ENCODE peak calls at places on chromosome 19, in ten cellular contexts. U is fibroblast of lung, O is H9, R is AG10803, J is HCEC 1CT, T is left colon, V is NCI-H1092 treated with DMSO at 0.1 percent for 48 hours, W is RWPE1, Q is cardiac fibroblast, Z is nephron progenitor cell. I is an unnamed sample.
A peak's percentile ranks its signal among the peaks of the same experiment; 100 is the strongest.

GRCh38 chr19:6733338-6734095 is 3.9 kb downstream of the GPR108 start:
- DNase-seq in Z (no peak), U (no peak), Q (no peak), V (no peak), O (no peak), J (no peak), R (no peak), W (no peak), T (no peak), I (peak; percentile 90)

GRCh38 chr19:34350161-34350561 is 14.8 kb upstream of the GPI start:
- DNase-seq in Z (no peak), Q (no peak), R (peak; percentile 39), V (no peak), T (no peak), O (no peak), J (peak; percentile 32), W (no peak), U (no peak), I (no peak)

GRCh38 chr19:51098366-51099069 is 9.7 kb downstream of the CTU1 start:
- DNase-seq in J (no peak), T (peak; percentile 30), V (no peak), U (peak; percentile 33), Z (no peak), O (no peak), Q (peak; percentile 35), W (no peak), R (no peak), I (peak; percentile 50)

GRCh38 chr19:29714953-29715694 is at the start of gene C19orf12:
- DNase-seq in W (peak; percentile 25), V (peak; percentile 33), R (peak; percentile 42), T (peak; percentile 76), U (peak; percentile 41), Z (peak; percentile 81), J (peak; percentile 23), Q (peak; percentile 57), O (no peak), I (peak; percentile 88)

GRCh38 chr19:45358213-45358792 is 12.1 kb downstream of the ERCC2 start:
- DNase-seq in J (no peak), W (no peak), V (no peak), U (no peak), T (no peak), O (no peak), Z (no peak), R (no peak), Q (no peak), I (peak; percentile 40)

GRCh38 chr19:53521373-53522202 is 16.4 kb upstream of the ZNF331 start:
- DNase-seq in W (no peak), V (no peak), Q (no peak), U (no peak), Z (peak; percentile 20), T (no peak), R (no peak), J (no peak), O (no peak), I (peak; percentile 48)

GRCh38 chr19:43465468-43466120 is at the start of gene LYPD3:
- DNase-seq in V (no peak), Z (no peak), R (peak; percentile 18), U (peak; percentile 54), O (peak; percentile 84), T (peak; percentile 62), J (no peak), Q (peak; percentile 23), W (peak; percentile 95), I (peak; percentile 87)

GRCh38 chr19:42113641-42114348 is 18.5 kb downstream of the POU2F2 start:
- DNase-seq in Q (peak; percentile 92), O (peak; percentile 80), W (peak; percentile 93), R (peak; percentile 97), Z (peak; percentile 60), J (peak; percentile 100), U (peak; percentile 87), V (peak; percentile 36), T (peak; percentile 35), I (peak; percentile 74)

GRCh38 chr19:48608798-48609263 is 2.3 kb downstream of the SPACA4 start:
- DNase-seq in Z (no peak), U (no peak), Q (peak; percentile 49), V (peak; percentile 40), T (peak; percentile 66), J (peak; percentile 38), R (peak; percentile 43), W (peak; percentile 51), O (peak; percentile 81), I (peak; percentile 88)

GRCh38 chr19:55644842-55645511 is 1.5 kb downstream of the ZNF581 start:
- DNase-seq in W (no peak), T (no peak), Q (no peak), O (no peak), U (no peak), Z (no peak), J (no peak), V (no peak), R (no peak), I (no peak)

GRCh38 chr19:49497047-49497789 is 984 bp downstream of the RPS11 start:
- DNase-seq in T (peak; percentile 87), R (peak; percentile 53), Z (no peak), U (peak; percentile 65), Q (peak; percentile 71), W (peak; percentile 56), J (peak; percentile 51), V (no peak), O (peak; percentile 54), I (peak; percentile 67)

I was measured in H7.